ENCODE peak calls at places on chromosomes 6 and 20, in six cellular contexts. One of them, this sample, is unnamed.

GRCh38 chr6:109344226-109344625 is 38.0 kb downstream of the CD164 start:
- DNase-seq in CD4-positive, alpha-beta memory T cell: no peak
- DNase-seq in GM23248: no peak
- DNase-seq in astrocyte of the spinal cord: no peak
- DNase-seq in brain microvascular endothelial cell: no peak
- DNase-seq in A549: no peak
- DNase-seq in this sample: no peak

GRCh38 chr20:62656205-62656918 is 14.1 kb downstream of the SLCO4A1 start:
- DNase-seq in CD4-positive, alpha-beta memory T cell: no peak
- DNase-seq in GM23248: no peak
- DNase-seq in astrocyte of the spinal cord: no peak
- DNase-seq in brain microvascular endothelial cell: no peak
- DNase-seq in A549: no peak
- DNase-seq in this sample: no peak

GRCh38 chr20:1644101-1644962 is 13.2 kb downstream of the SIRPG start:
- DNase-seq in CD4-positive, alpha-beta memory T cell: no peak
- DNase-seq in GM23248: no peak
- DNase-seq in astrocyte of the spinal cord: no peak
- DNase-seq in brain microvascular endothelial cell: no peak
- DNase-seq in A549: no peak
- DNase-seq in this sample: no peak

GRCh38 chr6:3383525-3383924 is 73.3 kb downstream of the SLC22A23 start:
- DNase-seq in CD4-positive, alpha-beta memory T cell: no peak
- DNase-seq in GM23248: peak; percentile 68
- DNase-seq in astrocyte of the spinal cord: peak; percentile 54
- DNase-seq in brain microvascular endothelial cell: peak; percentile 73
- DNase-seq in A549: peak; percentile 24
- DNase-seq in this sample: no peak

GRCh38 chr20:48826883-48827771 is 672 bp downstream of the PREX1 start:
- DNase-seq in CD4-positive, alpha-beta memory T cell: peak; percentile 27
- DNase-seq in GM23248: peak; percentile 36
- DNase-seq in astrocyte of the spinal cord: peak; percentile 38
- DNase-seq in brain microvascular endothelial cell: no peak
- DNase-seq in A549: peak; percentile 54
- DNase-seq in this sample: no peak

GRCh38 chr6:116268589-116269293 is 11.0 kb downstream of the TSPYL1 start:
- DNase-seq in CD4-positive, alpha-beta memory T cell: peak; percentile 46
- DNase-seq in GM23248: peak; percentile 85
- DNase-seq in astrocyte of the spinal cord: peak; percentile 84
- DNase-seq in brain microvascular endothelial cell: peak; percentile 67
- DNase-seq in A549: peak; percentile 73
- DNase-seq in this sample: no peak

GRCh38 chr6:66376021-66376420 is 669.0 kb upstream of the EYS start:
- DNase-seq in CD4-positive, alpha-beta memory T cell: no peak
- DNase-seq in GM23248: peak; percentile 1
- DNase-seq in astrocyte of the spinal cord: peak; percentile 10
- DNase-seq in brain microvascular endothelial cell: no peak
- DNase-seq in A549: no peak
- DNase-seq in this sample: peak; percentile 1

GRCh38 chr6:161150566-161150965 is 123.3 kb downstream of the AGPAT4 start:
- DNase-seq in CD4-positive, alpha-beta memory T cell: no peak
- DNase-seq in GM23248: no peak
- DNase-seq in astrocyte of the spinal cord: no peak
- DNase-seq in brain microvascular endothelial cell: no peak
- DNase-seq in A549: no peak
- DNase-seq in this sample: no peak

GRCh38 chr6:36432151-36432633 is 10.5 kb downstream of the PXT1 start:
- DNase-seq in CD4-positive, alpha-beta memory T cell: no peak
- DNase-seq in GM23248: peak; percentile 54
- DNase-seq in astrocyte of the spinal cord: peak; percentile 55
- DNase-seq in brain microvascular endothelial cell: peak; percentile 31
- DNase-seq in A549: no peak
- DNase-seq in this sample: no peak

GRCh38 chr20:44181611-44182010 is 5.4 kb downstream of the JPH2 start:
- DNase-seq in CD4-positive, alpha-beta memory T cell: no peak
- DNase-seq in GM23248: no peak
- DNase-seq in astrocyte of the spinal cord: no peak
- DNase-seq in brain microvascular endothelial cell: no peak
- DNase-seq in A549: no peak
- DNase-seq in this sample: no peak

GRCh38 chr6:98547151-98547550 is 287.2 kb upstream of the POU3F2 start:
- DNase-seq in CD4-positive, alpha-beta memory T cell: no peak
- DNase-seq in GM23248: no peak
- DNase-seq in astrocyte of the spinal cord: no peak
- DNase-seq in brain microvascular endothelial cell: no peak
- DNase-seq in A549: no peak
- DNase-seq in this sample: no peak

GRCh38 chr20:4571759-4572531 is 149.8 kb upstream of the PRND start:
- DNase-seq in CD4-positive, alpha-beta memory T cell: no peak
- DNase-seq in GM23248: peak; percentile 80
- DNase-seq in astrocyte of the spinal cord: peak; percentile 62
- DNase-seq in brain microvascular endothelial cell: no peak
- DNase-seq in A549: peak; percentile 62
- DNase-seq in this sample: peak; percentile 72

GRCh38 chr20:20362774-20363435 is 5.0 kb upstream of the INSM1 start:
- DNase-seq in CD4-positive, alpha-beta memory T cell: no peak
- DNase-seq in GM23248: peak; percentile 10
- DNase-seq in astrocyte of the spinal cord: no peak
- DNase-seq in brain microvascular endothelial cell: no peak
- DNase-seq in A549: no peak
- DNase-seq in this sample: no peak

GRCh38 chr6:130293800-130294199 is 71.0 kb upstream of the SAMD3 start:
- DNase-seq in CD4-positive, alpha-beta memory T cell: peak; percentile 37
- DNase-seq in GM23248: peak; percentile 79
- DNase-seq in astrocyte of the spinal cord: peak; percentile 74
- DNase-seq in brain microvascular endothelial cell: peak; percentile 79
- DNase-seq in A549: peak; percentile 67
- DNase-seq in this sample: peak; percentile 23

GRCh38 chr6:85418059-85418458 is 31.8 kb upstream of the NT5E start:
- DNase-seq in CD4-positive, alpha-beta memory T cell: no peak
- DNase-seq in GM23248: peak; percentile 79
- DNase-seq in astrocyte of the spinal cord: peak; percentile 75
- DNase-seq in brain microvascular endothelial cell: peak; percentile 40
- DNase-seq in A549: no peak
- DNase-seq in this sample: peak; percentile 55

GRCh38 chr6:87155920-87156600 is 695 bp downstream of the ZNF292 start:
- DNase-seq in CD4-positive, alpha-beta memory T cell: no peak
- DNase-seq in GM23248: peak; percentile 83
- DNase-seq in astrocyte of the spinal cord: peak; percentile 46
- DNase-seq in brain microvascular endothelial cell: peak; percentile 66
- DNase-seq in A549: peak; percentile 32
- DNase-seq in this sample: peak; percentile 15

GRCh38 chr20:50197463-50197862 is 6.8 kb downstream of the CEBPB start:
- DNase-seq in CD4-positive, alpha-beta memory T cell: no peak
- DNase-seq in GM23248: no peak
- DNase-seq in astrocyte of the spinal cord: no peak
- DNase-seq in brain microvascular endothelial cell: no peak
- DNase-seq in A549: no peak
- DNase-seq in this sample: no peak

GRCh38 chr6:35810831-35811698 is 5.9 kb downstream of the LHFPL5 start:
- DNase-seq in CD4-positive, alpha-beta memory T cell: no peak
- DNase-seq in GM23248: peak; percentile 87
- DNase-seq in astrocyte of the spinal cord: peak; percentile 57
- DNase-seq in brain microvascular endothelial cell: peak; percentile 70
- DNase-seq in A549: peak; percentile 78
- DNase-seq in this sample: peak; percentile 49

GRCh38 chr6:52389626-52390360 is 27.8 kb downstream of the PAQR8 start:
- DNase-seq in CD4-positive, alpha-beta memory T cell: peak; percentile 69
- DNase-seq in GM23248: peak; percentile 58
- DNase-seq in astrocyte of the spinal cord: peak; percentile 46
- DNase-seq in brain microvascular endothelial cell: peak; percentile 19
- DNase-seq in A549: peak; percentile 2
- DNase-seq in this sample: peak; percentile 21

GRCh38 chr20:38453941-38454340 is 18.7 kb upstream of the RALGAPB start:
- DNase-seq in CD4-positive, alpha-beta memory T cell: no peak
- DNase-seq in GM23248: no peak
- DNase-seq in astrocyte of the spinal cord: no peak
- DNase-seq in brain microvascular endothelial cell: no peak
- DNase-seq in A549: no peak
- DNase-seq in this sample: no peak

GRCh38 chr6:34745277-34746103 is 11.8 kb upstream of the SNRPC start:
- DNase-seq in CD4-positive, alpha-beta memory T cell: no peak
- DNase-seq in GM23248: peak; percentile 55
- DNase-seq in astrocyte of the spinal cord: no peak
- DNase-seq in brain microvascular endothelial cell: peak; percentile 55
- DNase-seq in A549: no peak
- DNase-seq in this sample: no peak

GRCh38 chr20:3328501-3328900 is 79.0 kb downstream of the DNAAF9 start:
- DNase-seq in CD4-positive, alpha-beta memory T cell: peak; percentile 54
- DNase-seq in GM23248: no peak
- DNase-seq in astrocyte of the spinal cord: no peak
- DNase-seq in brain microvascular endothelial cell: no peak
- DNase-seq in A549: no peak
- DNase-seq in this sample: no peak

GRCh38 chr6:148747493-148748160 is 797 bp downstream of the UST start:
- DNase-seq in CD4-positive, alpha-beta memory T cell: peak; percentile 76
- DNase-seq in GM23248: peak; percentile 77
- DNase-seq in astrocyte of the spinal cord: peak; percentile 41
- DNase-seq in brain microvascular endothelial cell: peak; percentile 26
- DNase-seq in A549: peak; percentile 5
- DNase-seq in this sample: no peak

GRCh38 chr20:3037654-3038053 is 5.8 kb upstream of the GNRH2 start:
- DNase-seq in CD4-positive, alpha-beta memory T cell: no peak
- DNase-seq in GM23248: no peak
- DNase-seq in astrocyte of the spinal cord: no peak
- DNase-seq in brain microvascular endothelial cell: no peak
- DNase-seq in A549: no peak
- DNase-seq in this sample: no peak

GRCh38 chr6:125095501-125096301 is 57.9 kb upstream of the TPD52L1 start:
- DNase-seq in CD4-positive, alpha-beta memory T cell: no peak
- DNase-seq in GM23248: peak; percentile 89
- DNase-seq in astrocyte of the spinal cord: peak; percentile 65
- DNase-seq in brain microvascular endothelial cell: peak; percentile 40
- DNase-seq in A549: no peak
- DNase-seq in this sample: peak; percentile 67

GRCh38 chr6:79804732-79805131 is 142.6 kb downstream of the ELOVL4 start:
- DNase-seq in CD4-positive, alpha-beta memory T cell: no peak
- DNase-seq in GM23248: no peak
- DNase-seq in astrocyte of the spinal cord: no peak
- DNase-seq in brain microvascular endothelial cell: no peak
- DNase-seq in A549: no peak
- DNase-seq in this sample: no peak

GRCh38 chr6:79803917-79804316 is 143.4 kb downstream of the ELOVL4 start:
- DNase-seq in CD4-positive, alpha-beta memory T cell: no peak
- DNase-seq in GM23248: no peak
- DNase-seq in astrocyte of the spinal cord: no peak
- DNase-seq in brain microvascular endothelial cell: no peak
- DNase-seq in A549: no peak
- DNase-seq in this sample: no peak

GRCh38 chr6:79798841-79799240 is 148.5 kb downstream of the ELOVL4 start:
- DNase-seq in CD4-positive, alpha-beta memory T cell: no peak
- DNase-seq in GM23248: no peak
- DNase-seq in astrocyte of the spinal cord: no peak
- DNase-seq in brain microvascular endothelial cell: no peak
- DNase-seq in A549: no peak
- DNase-seq in this sample: no peak

GRCh38 chr6:79802657-79803310 is 144.6 kb downstream of the ELOVL4 start:
- DNase-seq in CD4-positive, alpha-beta memory T cell: no peak
- DNase-seq in GM23248: no peak
- DNase-seq in astrocyte of the spinal cord: no peak
- DNase-seq in brain microvascular endothelial cell: no peak
- DNase-seq in A549: no peak
- DNase-seq in this sample: no peak

GRCh38 chr6:79801362-79801761 is 146.0 kb downstream of the ELOVL4 start:
- DNase-seq in CD4-positive, alpha-beta memory T cell: no peak
- DNase-seq in GM23248: no peak
- DNase-seq in astrocyte of the spinal cord: no peak
- DNase-seq in brain microvascular endothelial cell: no peak
- DNase-seq in A549: no peak
- DNase-seq in this sample: no peak
- H3K4me3 ChIP-seq in CD4-positive, alpha-beta memory T cell: no peak overlapping the region
- H3K4me3 ChIP-seq in GM23248: no peak overlapping the region
- H3K4me3 ChIP-seq in astrocyte of the spinal cord: no peak overlapping the region
- H3K4me3 ChIP-seq in brain microvascular endothelial cell: no peak overlapping the region
- H3K4me3 ChIP-seq in A549: no peak overlapping the region
- H3K4me3 ChIP-seq in this sample: no peak overlapping the region

DNA sequence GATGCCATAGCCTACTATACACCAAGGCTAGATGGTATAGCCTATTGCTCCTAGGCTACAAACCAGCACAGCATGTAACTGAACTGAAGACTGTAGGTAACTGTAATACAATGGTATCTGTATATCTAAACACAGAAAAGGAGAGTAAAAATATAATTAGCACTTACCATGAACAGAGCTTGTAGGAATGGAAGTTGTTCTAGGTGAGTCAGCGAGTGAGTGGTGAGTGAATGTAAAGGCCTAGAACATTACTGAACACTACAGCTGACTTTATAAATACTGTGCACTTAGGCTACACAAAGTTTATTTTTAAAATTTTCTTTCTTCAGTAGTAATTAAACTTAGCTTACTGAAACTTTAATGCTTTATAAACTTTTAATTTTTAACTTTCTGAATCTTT is 129.5 kb downstream of the BTBD9 start:
- DNase-seq in CD4-positive, alpha-beta memory T cell: no peak
- DNase-seq in GM23248: peak; percentile 50
- DNase-seq in astrocyte of the spinal cord: peak; percentile 62
- DNase-seq in brain microvascular endothelial cell: peak; percentile 50
- DNase-seq in A549: no peak
- DNase-seq in this sample: no peak
- H3K4me3 ChIP-seq in CD4-positive, alpha-beta memory T cell: no peak overlapping the region
- H3K4me3 ChIP-seq in GM23248: no peak overlapping the region
- H3K4me3 ChIP-seq in astrocyte of the spinal cord: no peak overlapping the region
- H3K4me3 ChIP-seq in brain microvascular endothelial cell: no peak overlapping the region
- H3K4me3 ChIP-seq in A549: no peak overlapping the region
- H3K4me3 ChIP-seq in this sample: no peak overlapping the region

DNA sequence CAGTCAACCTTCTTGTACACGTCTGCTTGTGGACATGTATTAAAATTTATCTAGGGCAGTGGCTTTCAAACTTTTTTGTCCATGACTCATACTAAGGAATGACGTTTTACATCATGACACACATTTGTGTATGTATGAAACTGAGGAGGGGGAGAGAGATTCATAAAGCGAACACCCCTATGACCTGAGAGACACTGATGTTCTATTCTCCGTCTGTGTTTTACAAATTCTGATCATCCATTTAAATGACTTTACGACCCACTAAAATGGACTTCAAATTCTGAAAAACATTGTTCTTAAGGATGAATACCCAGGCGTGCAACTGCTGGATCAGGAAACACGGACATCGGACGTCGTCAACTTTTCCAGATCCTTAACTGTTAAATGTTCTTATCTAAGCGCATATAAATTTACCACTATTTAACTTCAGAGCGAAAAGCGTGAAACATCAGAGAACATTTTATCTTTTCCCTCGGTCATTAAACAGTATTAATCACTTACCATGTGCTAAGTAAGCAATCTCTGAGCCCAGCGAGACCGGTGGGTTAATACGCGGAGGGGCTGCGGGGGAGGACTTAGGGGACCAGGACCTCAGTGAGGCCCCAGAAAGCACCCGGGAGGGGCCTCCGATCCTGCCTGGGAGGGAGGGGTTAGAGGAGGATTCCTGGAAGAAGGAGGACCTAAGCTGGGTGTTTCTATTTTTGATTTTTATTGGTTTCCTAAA is 1.2 kb downstream of the PLAGL1 start:
- DNase-seq in CD4-positive, alpha-beta memory T cell: no peak
- DNase-seq in GM23248: peak; percentile 65
- DNase-seq in astrocyte of the spinal cord: peak; percentile 72
- DNase-seq in brain microvascular endothelial cell: peak; percentile 56
- DNase-seq in A549: peak; percentile 19
- DNase-seq in this sample: no peak
- H3K4me3 ChIP-seq in CD4-positive, alpha-beta memory T cell: no peak overlapping the region
- H3K4me3 ChIP-seq in GM23248: peak overlapping the region; percentile 77
- H3K4me3 ChIP-seq in astrocyte of the spinal cord: peak overlapping the region; percentile 52
- H3K4me3 ChIP-seq in brain microvascular endothelial cell: peak overlapping the region; percentile 61
- H3K4me3 ChIP-seq in A549: peak overlapping the region; percentile 58
- H3K4me3 ChIP-seq in this sample: peak overlapping the region; percentile 63

GRCh38 chr20:25424536-25424935 is 17.1 kb downstream of the GINS1 start:
- DNase-seq in CD4-positive, alpha-beta memory T cell: no peak
- DNase-seq in GM23248: no peak
- DNase-seq in astrocyte of the spinal cord: no peak
- DNase-seq in brain microvascular endothelial cell: no peak
- DNase-seq in A549: no peak
- DNase-seq in this sample: no peak
- H3K4me3 ChIP-seq in CD4-positive, alpha-beta memory T cell: no peak overlapping the region
- H3K4me3 ChIP-seq in GM23248: no peak overlapping the region
- H3K4me3 ChIP-seq in astrocyte of the spinal cord: no peak overlapping the region
- H3K4me3 ChIP-seq in brain microvascular endothelial cell: no peak overlapping the region
- H3K4me3 ChIP-seq in A549: no peak overlapping the region
- H3K4me3 ChIP-seq in this sample: no peak overlapping the region